ENCODE peak calls at places on chromosomes 3 and 15, in nine cellular contexts. One of them, this sample, is unnamed.

GRCh38 chr15:90402806-90403205 is 14.8 kb downstream of the IQGAP1 start:
- DNase-seq in ACHN: no peak
- DNase-seq in cardiac muscle cell: no peak
- DNase-seq in G401: no peak
- DNase-seq in AG09319: no peak
- DNase-seq in CD8-positive, alpha-beta T cell: no peak
- DNase-seq in activated CD4-positive, alpha-beta memory T cell treated with anti-CD3 and anti-CD28 coated beads, Interleukin-2, amount 10 ng/mL, durations not matched to agents 7 days and 5 days: no peak
- DNase-seq in HEK293T: no peak
- DNase-seq in AG08395: no peak
- DNase-seq in this sample: no peak

GRCh38 chr15:90126457-90127435 is 24.5 kb upstream of the IDH2 start:
- DNase-seq in CD8-positive, alpha-beta T cell: no peak
- DNase-seq in cardiac muscle cell: peak
- DNase-seq in G401: no peak
- DNase-seq in ACHN: peak
- DNase-seq in AG08395: no peak
- DNase-seq in activated CD4-positive, alpha-beta memory T cell treated with anti-CD3 and anti-CD28 coated beads, Interleukin-2, amount 10 ng/mL, durations not matched to agents 7 days and 5 days: no peak
- DNase-seq in HEK293T: no peak
- DNase-seq in AG09319: no peak
- DNase-seq in this sample: no peak

GRCh38 chr3:21613372-21614070 is 137.5 kb downstream of the ZNF385D start:
- DNase-seq in cardiac muscle cell: no peak
- DNase-seq in HEK293T: no peak
- DNase-seq in G401: no peak
- DNase-seq in AG08395: no peak
- DNase-seq in ACHN: no peak
- DNase-seq in activated CD4-positive, alpha-beta memory T cell treated with anti-CD3 and anti-CD28 coated beads, Interleukin-2, amount 10 ng/mL, durations not matched to agents 7 days and 5 days: no peak
- DNase-seq in AG09319: no peak
- DNase-seq in CD8-positive, alpha-beta T cell: no peak
- DNase-seq in this sample: no peak

GRCh38 chr15:50767332-50767861 is 1.9 kb upstream of the SPPL2A start:
- DNase-seq in ACHN: no peak
- DNase-seq in AG09319: no peak
- DNase-seq in AG08395: no peak
- DNase-seq in G401: no peak
- DNase-seq in activated CD4-positive, alpha-beta memory T cell treated with anti-CD3 and anti-CD28 coated beads, Interleukin-2, amount 10 ng/mL, durations not matched to agents 7 days and 5 days: no peak
- DNase-seq in CD8-positive, alpha-beta T cell: no peak
- DNase-seq in cardiac muscle cell: no peak
- DNase-seq in HEK293T: no peak
- DNase-seq in this sample: no peak

GRCh38 chr3:72343078-72343477 is 505.2 kb downstream of the SHQ1 start:
- DNase-seq in G401: no peak
- DNase-seq in cardiac muscle cell: no peak
- DNase-seq in HEK293T: no peak
- DNase-seq in CD8-positive, alpha-beta T cell: no peak
- DNase-seq in AG08395: peak
- DNase-seq in AG09319: no peak
- DNase-seq in activated CD4-positive, alpha-beta memory T cell treated with anti-CD3 and anti-CD28 coated beads, Interleukin-2, amount 10 ng/mL, durations not matched to agents 7 days and 5 days: peak
- DNase-seq in ACHN: no peak
- DNase-seq in this sample: peak

GRCh38 chr15:99414755-99415731 is 150.7 kb upstream of the MEF2A start:
- DNase-seq in activated CD4-positive, alpha-beta memory T cell treated with anti-CD3 and anti-CD28 coated beads, Interleukin-2, amount 10 ng/mL, durations not matched to agents 7 days and 5 days: no peak
- DNase-seq in ACHN: no peak
- DNase-seq in G401: no peak
- DNase-seq in cardiac muscle cell: no peak
- DNase-seq in HEK293T: no peak
- DNase-seq in CD8-positive, alpha-beta T cell: no peak
- DNase-seq in AG09319: no peak
- DNase-seq in AG08395: no peak
- DNase-seq in this sample: no peak

GRCh38 chr3:58035512-58035867 is 27.3 kb downstream of the FLNB start:
- DNase-seq in CD8-positive, alpha-beta T cell: no peak
- DNase-seq in G401: no peak
- DNase-seq in AG08395: peak
- DNase-seq in activated CD4-positive, alpha-beta memory T cell treated with anti-CD3 and anti-CD28 coated beads, Interleukin-2, amount 10 ng/mL, durations not matched to agents 7 days and 5 days: no peak
- DNase-seq in ACHN: no peak
- DNase-seq in AG09319: no peak
- DNase-seq in HEK293T: no peak
- DNase-seq in cardiac muscle cell: no peak
- DNase-seq in this sample: no peak

GRCh38 chr3:27340524-27340923 is 28.7 kb downstream of the NEK10 start:
- DNase-seq in cardiac muscle cell: no peak
- DNase-seq in G401: no peak
- DNase-seq in HEK293T: no peak
- DNase-seq in CD8-positive, alpha-beta T cell: no peak
- DNase-seq in ACHN: no peak
- DNase-seq in AG09319: no peak
- DNase-seq in AG08395: no peak
- DNase-seq in activated CD4-positive, alpha-beta memory T cell treated with anti-CD3 and anti-CD28 coated beads, Interleukin-2, amount 10 ng/mL, durations not matched to agents 7 days and 5 days: no peak
- DNase-seq in this sample: no peak

GRCh38 chr3:59816312-59816711 is 766.5 kb upstream of the CFAP20DC start:
- DNase-seq in CD8-positive, alpha-beta T cell: no peak
- DNase-seq in AG09319: no peak
- DNase-seq in AG08395: no peak
- DNase-seq in G401: no peak
- DNase-seq in cardiac muscle cell: no peak
- DNase-seq in HEK293T: no peak
- DNase-seq in activated CD4-positive, alpha-beta memory T cell treated with anti-CD3 and anti-CD28 coated beads, Interleukin-2, amount 10 ng/mL, durations not matched to agents 7 days and 5 days: no peak
- DNase-seq in ACHN: no peak
- DNase-seq in this sample: no peak

GRCh38 chr3:138455801-138456716 is 21.6 kb downstream of the ESYT3 start:
- DNase-seq in cardiac muscle cell: no peak
- DNase-seq in ACHN: no peak
- DNase-seq in CD8-positive, alpha-beta T cell: no peak
- DNase-seq in AG08395: no peak
- DNase-seq in AG09319: no peak
- DNase-seq in G401: peak
- DNase-seq in HEK293T: no peak
- DNase-seq in activated CD4-positive, alpha-beta memory T cell treated with anti-CD3 and anti-CD28 coated beads, Interleukin-2, amount 10 ng/mL, durations not matched to agents 7 days and 5 days: peak
- DNase-seq in this sample: peak

GRCh38 chr3:16738451-16738850 is 133.2 kb upstream of the DAZL start:
- DNase-seq in HEK293T: no peak
- DNase-seq in AG08395: peak
- DNase-seq in AG09319: no peak
- DNase-seq in G401: no peak
- DNase-seq in cardiac muscle cell: no peak
- DNase-seq in activated CD4-positive, alpha-beta memory T cell treated with anti-CD3 and anti-CD28 coated beads, Interleukin-2, amount 10 ng/mL, durations not matched to agents 7 days and 5 days: no peak
- DNase-seq in CD8-positive, alpha-beta T cell: no peak
- DNase-seq in ACHN: no peak
- DNase-seq in this sample: no peak

GRCh38 chr3:12004741-12005513 is 739 bp downstream of the SYN2 start:
- DNase-seq in AG09319: no peak
- DNase-seq in G401: no peak
- DNase-seq in AG08395: no peak
- DNase-seq in HEK293T: peak
- DNase-seq in CD8-positive, alpha-beta T cell: no peak
- DNase-seq in activated CD4-positive, alpha-beta memory T cell treated with anti-CD3 and anti-CD28 coated beads, Interleukin-2, amount 10 ng/mL, durations not matched to agents 7 days and 5 days: no peak
- DNase-seq in ACHN: no peak
- DNase-seq in cardiac muscle cell: no peak
- DNase-seq in this sample: no peak

GRCh38 chr3:60337421-60337820 is 913.8 kb downstream of the FHIT start:
- DNase-seq in G401: no peak
- DNase-seq in AG08395: no peak
- DNase-seq in ACHN: no peak
- DNase-seq in activated CD4-positive, alpha-beta memory T cell treated with anti-CD3 and anti-CD28 coated beads, Interleukin-2, amount 10 ng/mL, durations not matched to agents 7 days and 5 days: no peak
- DNase-seq in HEK293T: no peak
- DNase-seq in cardiac muscle cell: no peak
- DNase-seq in CD8-positive, alpha-beta T cell: no peak
- DNase-seq in AG09319: no peak
- DNase-seq in this sample: no peak

GRCh38 chr3:29067014-29067413 is 213.9 kb upstream of the RBMS3 start:
- DNase-seq in activated CD4-positive, alpha-beta memory T cell treated with anti-CD3 and anti-CD28 coated beads, Interleukin-2, amount 10 ng/mL, durations not matched to agents 7 days and 5 days: no peak
- DNase-seq in ACHN: peak
- DNase-seq in AG08395: no peak
- DNase-seq in CD8-positive, alpha-beta T cell: no peak
- DNase-seq in G401: no peak
- DNase-seq in cardiac muscle cell: no peak
- DNase-seq in AG09319: no peak
- DNase-seq in HEK293T: no peak
- DNase-seq in this sample: peak

GRCh38 chr3:138188013-138188352 is 882 bp downstream of the ARMC8 start:
- DNase-seq in activated CD4-positive, alpha-beta memory T cell treated with anti-CD3 and anti-CD28 coated beads, Interleukin-2, amount 10 ng/mL, durations not matched to agents 7 days and 5 days: peak
- DNase-seq in CD8-positive, alpha-beta T cell: no peak
- DNase-seq in cardiac muscle cell: no peak
- DNase-seq in ACHN: peak
- DNase-seq in AG08395: peak
- DNase-seq in G401: peak
- DNase-seq in AG09319: no peak
- DNase-seq in HEK293T: no peak
- DNase-seq in this sample: peak

GRCh38 chr3:82999777-83000176 is 1238.3 kb upstream of the GBE1 start:
- DNase-seq in CD8-positive, alpha-beta T cell: no peak
- DNase-seq in ACHN: no peak
- DNase-seq in AG08395: no peak
- DNase-seq in AG09319: no peak
- DNase-seq in cardiac muscle cell: no peak
- DNase-seq in G401: no peak
- DNase-seq in activated CD4-positive, alpha-beta memory T cell treated with anti-CD3 and anti-CD28 coated beads, Interleukin-2, amount 10 ng/mL, durations not matched to agents 7 days and 5 days: no peak
- DNase-seq in HEK293T: no peak
- DNase-seq in this sample: no peak

GRCh38 chr3:78900426-78900825 is 867.4 kb downstream of the ROBO1 start:
- DNase-seq in G401: no peak
- DNase-seq in CD8-positive, alpha-beta T cell: no peak
- DNase-seq in HEK293T: no peak
- DNase-seq in ACHN: no peak
- DNase-seq in AG09319: no peak
- DNase-seq in cardiac muscle cell: no peak
- DNase-seq in AG08395: no peak
- DNase-seq in activated CD4-positive, alpha-beta memory T cell treated with anti-CD3 and anti-CD28 coated beads, Interleukin-2, amount 10 ng/mL, durations not matched to agents 7 days and 5 days: no peak
- DNase-seq in this sample: no peak

GRCh38 chr3:101935081-101935480 is 85.8 kb downstream of the NFKBIZ start:
- DNase-seq in CD8-positive, alpha-beta T cell: no peak
- DNase-seq in cardiac muscle cell: no peak
- DNase-seq in activated CD4-positive, alpha-beta memory T cell treated with anti-CD3 and anti-CD28 coated beads, Interleukin-2, amount 10 ng/mL, durations not matched to agents 7 days and 5 days: no peak
- DNase-seq in AG09319: no peak
- DNase-seq in ACHN: no peak
- DNase-seq in HEK293T: no peak
- DNase-seq in AG08395: no peak
- DNase-seq in G401: no peak
- DNase-seq in this sample: no peak

GRCh38 chr3:192727032-192727847 is at the start of gene FGF12:
- DNase-seq in ACHN: peak
- DNase-seq in G401: peak
- DNase-seq in cardiac muscle cell: peak
- DNase-seq in AG08395: no peak
- DNase-seq in CD8-positive, alpha-beta T cell: no peak
- DNase-seq in HEK293T: peak
- DNase-seq in AG09319: no peak
- DNase-seq in activated CD4-positive, alpha-beta memory T cell treated with anti-CD3 and anti-CD28 coated beads, Interleukin-2, amount 10 ng/mL, durations not matched to agents 7 days and 5 days: peak
- DNase-seq in this sample: peak

GRCh38 chr3:70916375-70917055 is 604.1 kb upstream of the MDFIC2 start:
- DNase-seq in CD8-positive, alpha-beta T cell: no peak
- DNase-seq in ACHN: no peak
- DNase-seq in AG09319: no peak
- DNase-seq in activated CD4-positive, alpha-beta memory T cell treated with anti-CD3 and anti-CD28 coated beads, Interleukin-2, amount 10 ng/mL, durations not matched to agents 7 days and 5 days: no peak
- DNase-seq in cardiac muscle cell: no peak
- DNase-seq in HEK293T: peak
- DNase-seq in AG08395: no peak
- DNase-seq in G401: no peak
- DNase-seq in this sample: no peak

GRCh38 chr3:31274406-31275024 is 258.2 kb upstream of the STT3B start:
- DNase-seq in activated CD4-positive, alpha-beta memory T cell treated with anti-CD3 and anti-CD28 coated beads, Interleukin-2, amount 10 ng/mL, durations not matched to agents 7 days and 5 days: no peak
- DNase-seq in AG09319: no peak
- DNase-seq in HEK293T: no peak
- DNase-seq in AG08395: peak
- DNase-seq in G401: no peak
- DNase-seq in cardiac muscle cell: no peak
- DNase-seq in ACHN: no peak
- DNase-seq in CD8-positive, alpha-beta T cell: no peak
- DNase-seq in this sample: no peak

GRCh38 chr15:88498991-88499390 is 31.5 kb downstream of the MRPS11 start:
- DNase-seq in ACHN: no peak
- DNase-seq in G401: no peak
- DNase-seq in activated CD4-positive, alpha-beta memory T cell treated with anti-CD3 and anti-CD28 coated beads, Interleukin-2, amount 10 ng/mL, durations not matched to agents 7 days and 5 days: no peak
- DNase-seq in HEK293T: no peak
- DNase-seq in cardiac muscle cell: peak
- DNase-seq in AG08395: no peak
- DNase-seq in AG09319: no peak
- DNase-seq in CD8-positive, alpha-beta T cell: no peak
- DNase-seq in this sample: no peak

GRCh38 chr3:162492446-162493081 is 996.0 kb downstream of the OTOL1 start:
- DNase-seq in ACHN: no peak
- DNase-seq in CD8-positive, alpha-beta T cell: no peak
- DNase-seq in cardiac muscle cell: no peak
- DNase-seq in AG09319: peak
- DNase-seq in G401: no peak
- DNase-seq in AG08395: peak
- DNase-seq in activated CD4-positive, alpha-beta memory T cell treated with anti-CD3 and anti-CD28 coated beads, Interleukin-2, amount 10 ng/mL, durations not matched to agents 7 days and 5 days: no peak
- DNase-seq in HEK293T: no peak
- DNase-seq in this sample: peak

This sample was measured in fibroblast of the aortic adventitia.